ENCODE peak calls at places on chromosome 15, in nine cellular contexts. W, G, B, C, Y, A, P, V and O are unnamed samples.

GRCh38 chr15:92411256-92411655 is 17.6 kb downstream of the ST8SIA2 start:
- DNase-seq in W (no peak), G (no peak), B (no peak), C (no peak), Y (no peak), A (no peak), P (no peak), V (no peak), O (no peak)

GRCh38 chr15:90483012-90483307 is 46.8 kb upstream of the CRTC3 start:
- DNase-seq in W (no peak), G (no peak), B (no peak), C (no peak), Y (no peak), A (no peak), P (no peak), V (no peak), O (no peak)

GRCh38 chr15:62985768-62986167 is 56.8 kb upstream of the TPM1 start:
- DNase-seq in W (peak), G (no peak), B (no peak), C (no peak), Y (no peak), A (no peak), P (no peak), V (no peak), O (no peak)

GRCh38 chr15:65766422-65767263 is 25.4 kb downstream of the DENND4A start:
- DNase-seq in W (peak), G (no peak), B (no peak), C (no peak), Y (no peak), A (no peak), P (no peak), V (no peak), O (no peak)

GRCh38 chr15:64813075-64813474 is 12.4 kb downstream of the PIF1 start:
- DNase-seq in W (peak), G (no peak), B (no peak), C (no peak), Y (no peak), A (no peak), P (peak), V (no peak), O (peak)

GRCh38 chr15:74134387-74135027 is 4.1 kb downstream of the ISLR2 start:
- DNase-seq in W (peak), G (peak), B (peak), C (peak), Y (no peak), A (peak), P (no peak), V (peak), O (peak)

GRCh38 chr15:50890751-50891150 is 17.7 kb upstream of the AP4E1 start:
- DNase-seq in W (no peak), G (no peak), B (no peak), C (no peak), Y (no peak), A (no peak), P (no peak), V (no peak), O (no peak)

GRCh38 chr15:40584191-40584590 is 9.9 kb upstream of the KNL1 start:
- DNase-seq in W (no peak), G (peak), B (no peak), C (no peak), Y (no peak), A (no peak), P (no peak), V (no peak), O (no peak)

GRCh38 chr15:63203451-63204090 is 14.2 kb downstream of the RAB8B start:
- DNase-seq in W (no peak), G (no peak), B (no peak), C (peak), Y (no peak), A (no peak), P (no peak), V (no peak), O (peak)

GRCh38 chr15:101044625-101045235 is 125.6 kb downstream of the LRRK1 start:
- DNase-seq in W (no peak), G (no peak), B (no peak), C (no peak), Y (no peak), A (peak), P (no peak), V (peak), O (no peak)

GRCh38 chr15:80643296-80643965 is 51.7 kb upstream of the ABHD17C start:
- DNase-seq in W (no peak), G (no peak), B (no peak), C (no peak), Y (no peak), A (no peak), P (no peak), V (no peak), O (no peak)

GRCh38 chr15:50046868-50047267 is 72.2 kb downstream of the ATP8B4 start:
- DNase-seq in W (no peak), G (no peak), B (no peak), C (no peak), Y (no peak), A (no peak), P (peak), V (no peak), O (no peak)

GRCh38 chr15:25345943-25346342 is 92.9 kb downstream of the UBE3A start:
- DNase-seq in W (peak), G (peak), B (no peak), C (no peak), Y (no peak), A (no peak), P (peak), V (no peak), O (no peak)

GRCh38 chr15:43939070-43939469 is 112.3 kb downstream of the WDR76 start:
- DNase-seq in W (peak), G (no peak), B (no peak), C (no peak), Y (no peak), A (no peak), P (peak), V (no peak), O (no peak)

GRCh38 chr15:70854669-70854976 is 666 bp upstream of the LARP6 start:
- DNase-seq in W (peak), G (no peak), B (no peak), C (no peak), Y (no peak), A (no peak), P (peak), V (no peak), O (no peak)

GRCh38 chr15:78979456-78980320 is 34.8 kb upstream of the CTSH start:
- DNase-seq in W (peak), G (no peak), B (peak), C (no peak), Y (no peak), A (peak), P (peak), V (peak), O (peak)

GRCh38 chr15:65363766-65364165 is 14.0 kb downstream of the IGDCC3 start:
- DNase-seq in W (no peak), G (no peak), B (no peak), C (no peak), Y (no peak), A (no peak), P (no peak), V (no peak), O (no peak)

GRCh38 chr15:72203507-72203837 is 5.9 kb upstream of the GRAMD2A start:
- DNase-seq in W (peak), G (peak), B (no peak), C (no peak), Y (peak), A (no peak), P (peak), V (peak), O (no peak)

GRCh38 chr15:47404877-47405276 is 312.4 kb upstream of the SEMA6D start:
- DNase-seq in W (no peak), G (no peak), B (no peak), C (no peak), Y (no peak), A (no peak), P (no peak), V (no peak), O (no peak)